ENCODE peak calls at places on chromosomes 1 and 21, in four cellular contexts. T is IMR-90, I is esophagus muscularis mucosa, D is GM13977. Z is an unnamed sample.

GRCh38 chr1:40818264-40818961 is 34.8 kb downstream of the KCNQ4 start:
- DNase-seq in T (no peak), I (no peak), D (peak; percentile 88), Z (no peak)

GRCh38 chr1:160346953-160347352 is 3.8 kb downstream of the NCSTN start:
- DNase-seq in T (no peak), I (no peak), D (no peak), Z (no peak)

GRCh38 chr1:23424171-23424959 is at the start of gene TCEA3:
- DNase-seq in T (no peak), I (no peak), D (peak; percentile 60), Z (no peak)

GRCh38 chr1:213564215-213564659 is 423.5 kb upstream of the PROX1 start:
- DNase-seq in T (no peak), I (no peak), D (no peak), Z (no peak)

GRCh38 chr1:113178522-113178921 is 105.5 kb downstream of the LRIG2 start:
- DNase-seq in T (no peak), I (no peak), D (no peak), Z (no peak)

GRCh38 chr1:209428241-209428921 is 155.1 kb upstream of the CAMK1G start:
- DNase-seq in T (no peak), I (no peak), D (no peak), Z (no peak)

GRCh38 chr1:53579221-53580008 is 120.2 kb downstream of the DMRTB1 start:
- DNase-seq in T (no peak), I (no peak), D (no peak), Z (no peak)

GRCh38 chr1:70915258-70915657 is 132.4 kb downstream of the PTGER3 start:
- DNase-seq in T (no peak), I (no peak), D (no peak), Z (no peak)

GRCh38 chr1:19010995-19011696 is 54.7 kb upstream of the IFFO2 start:
- DNase-seq in T (peak; percentile 97), I (peak; percentile 94), D (peak; percentile 72), Z (peak; percentile 87)

GRCh38 chr21:38753114-38754100 is 52.3 kb upstream of the ETS2 start:
- DNase-seq in T (no peak), I (no peak), D (no peak), Z (no peak)

GRCh38 chr1:22526677-22527076 is 36.6 kb upstream of the EPHA8 start:
- DNase-seq in T (no peak), I (no peak), D (no peak), Z (no peak)

GRCh38 chr1:217004776-217005436 is 281.7 kb upstream of the ESRRG start:
- DNase-seq in T (no peak), I (no peak), D (no peak), Z (no peak)

GRCh38 chr1:90274376-90274775 is 279.5 kb downstream of the ZNF326 start:
- DNase-seq in T (no peak), I (no peak), D (no peak), Z (no peak)

GRCh38 chr1:41641941-41642527 is 157.6 kb upstream of the EDN2 start:
- DNase-seq in T (no peak), I (no peak), D (no peak), Z (no peak)

GRCh38 chr1:32372149-32372756 is 9.9 kb downstream of the TSSK3 start:
- DNase-seq in T (no peak), I (no peak), D (no peak), Z (no peak)

GRCh38 chr1:180192172-180192571 is 37.5 kb downstream of the QSOX1 start:
- DNase-seq in T (no peak), I (no peak), D (no peak), Z (no peak)

GRCh38 chr1:109914587-109915240 is 4.1 kb downstream of the CSF1 start:
- DNase-seq in T (peak; percentile 29), I (no peak), D (no peak), Z (peak; percentile 93)

DNA sequence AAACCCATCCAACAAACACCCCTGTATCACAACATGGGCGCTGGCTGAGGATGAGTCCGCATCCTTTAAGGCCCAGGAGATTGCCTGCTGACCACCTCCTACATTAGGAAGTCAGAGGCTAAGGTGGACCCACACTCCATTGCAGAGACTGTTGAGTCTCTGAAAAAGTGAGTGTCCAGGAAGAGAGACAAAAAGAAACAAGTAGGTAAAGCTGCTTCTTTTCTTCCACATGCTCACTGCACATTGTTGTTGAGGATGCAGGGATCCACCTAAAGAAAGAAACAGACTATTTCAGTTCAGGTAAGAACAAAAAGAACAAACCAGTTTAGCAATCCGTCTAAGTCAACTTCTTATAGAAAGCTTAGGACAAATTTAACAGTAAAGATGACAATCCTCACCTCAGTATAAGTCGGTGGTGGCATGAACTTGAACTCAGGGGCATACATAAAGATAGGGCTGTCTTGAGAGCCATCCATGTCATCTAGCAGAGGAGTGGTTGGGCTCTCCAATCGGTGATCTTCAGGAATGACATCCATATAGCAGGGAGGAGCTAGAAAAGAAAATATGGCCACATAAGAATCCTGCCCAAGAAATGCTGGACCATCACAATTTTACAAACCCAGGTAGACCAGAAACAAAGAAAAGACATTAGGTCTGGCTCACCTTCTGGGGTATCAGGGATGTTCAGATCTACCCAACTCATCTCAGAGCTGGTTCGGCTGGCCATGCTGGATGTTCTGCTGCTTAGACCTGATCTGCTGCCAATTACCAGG is 2.6 kb downstream of the TXNIP start:
- DNase-seq in T (no peak), I (no peak), D (no peak), Z (no peak)
- TF ChIP-seq CTCF in T (no peak), I (no peak), D (no peak), Z (no peak)

DNA sequence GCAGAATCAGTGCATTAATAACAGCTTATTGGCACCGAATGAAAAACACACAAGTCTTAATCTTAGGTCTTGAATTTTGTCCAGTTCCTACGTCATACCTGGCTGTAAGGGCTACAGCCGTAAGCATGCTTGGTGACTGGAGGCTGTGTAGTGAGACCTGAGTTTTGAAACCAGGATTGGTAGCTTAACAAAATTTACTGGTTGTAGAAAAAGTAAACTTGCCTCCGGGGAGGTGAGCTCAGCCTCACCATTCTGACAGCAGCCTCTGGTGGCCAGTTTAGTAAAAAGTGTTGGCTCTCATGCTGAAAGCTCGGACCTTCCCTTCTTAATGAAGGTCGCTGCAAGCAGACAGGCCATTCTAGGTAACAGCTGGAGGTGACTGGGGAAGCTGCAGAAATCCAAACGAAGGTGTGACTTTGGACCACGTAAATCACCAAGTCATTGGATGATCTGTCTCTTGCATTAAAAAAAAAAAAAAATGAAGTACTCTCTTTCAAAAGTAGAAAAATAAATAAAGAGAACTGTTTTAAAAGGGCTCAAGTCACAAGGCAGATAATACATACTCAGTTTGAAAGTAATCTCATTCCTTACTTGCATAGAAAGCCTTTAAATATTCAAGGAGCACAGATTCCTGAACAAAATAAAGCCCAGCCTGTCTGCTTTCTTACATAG is 48.8 kb downstream of the HLCS start:
- DNase-seq in T (peak; percentile 75), I (no peak), D (no peak), Z (no peak)
- TF ChIP-seq CTCF in T (peak; percentile 82), I (peak; percentile 31), D (peak; percentile 30), Z (peak; percentile 62)

GRCh38 chr1:202160377-202160940 is at the start of gene PTPN7:
- DNase-seq in T (no peak), I (no peak), D (peak; percentile 78), Z (no peak)
- TF ChIP-seq CTCF in T (no peak), I (no peak), D (peak; percentile 68), Z (no peak)

GRCh38 chr1:165894591-165894990 is 67.2 kb downstream of the UCK2 start:
- DNase-seq in T (peak; percentile 64), I (no peak), D (no peak), Z (no peak)
- TF ChIP-seq CTCF in T (peak; percentile 23), I (no peak), D (no peak), Z (no peak)

DNA sequence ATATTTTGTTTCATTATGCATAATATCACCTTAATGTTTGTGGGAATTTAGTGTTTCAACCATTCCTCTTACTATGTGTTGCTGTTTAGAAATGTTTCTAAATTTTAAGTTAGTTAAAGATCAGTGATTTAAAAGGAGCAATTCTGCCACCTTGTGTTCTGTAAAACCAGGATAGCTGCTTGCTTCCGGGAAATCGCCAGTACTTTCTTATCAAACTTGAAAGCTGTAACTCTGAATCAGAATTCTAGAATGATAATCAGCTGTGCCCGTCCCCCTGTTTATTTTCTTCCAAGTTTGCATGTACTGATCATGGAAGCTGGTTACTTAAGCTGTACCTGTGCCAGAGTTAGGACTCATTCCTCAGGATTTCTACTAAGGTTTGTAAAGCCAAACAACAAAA is 656.4 kb downstream of the LTN1 start:
- DNase-seq in T (peak; percentile 96), I (no peak), D (no peak), Z (peak; percentile 92)
- TF ChIP-seq CTCF in T (peak; percentile 71), I (peak; percentile 57), D (no peak), Z (peak; percentile 53)

Z was measured in AG09319.